ENCODE peak calls at places on chromosomes 3 and 15, in five cellular contexts. T is nephron progenitor cell; O is tibial artery; G is CD4-positive, alpha-beta T cell; I is posterior vena cava. M is an unnamed sample.

GRCh38 chr3:24305795-24306467 is 188.7 kb downstream of the THRB start:
- DNase-seq in T (peak), O (no peak), G (no peak), I (no peak), M (peak)

GRCh38 chr3:37202035-37202434 is 27.7 kb upstream of the LRRFIP2 start:
- DNase-seq in T (no peak), O (no peak), G (no peak), I (no peak), M (no peak)

GRCh38 chr15:93072011-93072410 is 17.0 kb downstream of the RGMA start:
- DNase-seq in T (no peak), O (no peak), G (no peak), I (no peak), M (no peak)

GRCh38 chr3:78873641-78874040 is 894.2 kb downstream of the ROBO1 start:
- DNase-seq in T (no peak), O (no peak), G (no peak), I (no peak), M (no peak)

GRCh38 chr15:36790891-36791290 is 211.5 kb downstream of the CDIN1 start:
- DNase-seq in T (no peak), O (no peak), G (no peak), I (no peak), M (no peak)

GRCh38 chr3:169662215-169663070 is 1.1 kb downstream of the MECOM start:
- DNase-seq in T (peak), O (peak), G (no peak), I (peak), M (peak)

GRCh38 chr15:60004846-60005351 is 788 bp downstream of the FOXB1 start:
- DNase-seq in T (peak), O (no peak), G (no peak), I (no peak), M (no peak)

GRCh38 chr3:174477491-174477890 is 381.6 kb upstream of the NAALADL2 start:
- DNase-seq in T (no peak), O (no peak), G (no peak), I (no peak), M (no peak)

GRCh38 chr3:138206196-138206595 is 19.1 kb downstream of the ARMC8 start:
- DNase-seq in T (no peak), O (no peak), G (no peak), I (no peak), M (no peak)

GRCh38 chr3:73623996-73624362 is 762 bp downstream of the PDZRN3 start:
- DNase-seq in T (peak), O (peak), G (no peak), I (peak), M (peak)

GRCh38 chr15:52124270-52124878 is 11.8 kb upstream of the BCL2L10 start:
- DNase-seq in T (no peak), O (no peak), G (no peak), I (no peak), M (no peak)

GRCh38 chr3:112635674-112636073 is 5.3 kb downstream of the CCDC80 start:
- DNase-seq in T (no peak), O (peak), G (no peak), I (no peak), M (no peak)

GRCh38 chr15:51077565-51078153 is 17.0 kb downstream of the TNFAIP8L3 start:
- DNase-seq in T (peak), O (peak), G (peak), I (peak), M (peak)

GRCh38 chr3:14143271-14143605 is 18.4 kb downstream of the TMEM43 start:
- DNase-seq in T (no peak), O (no peak), G (no peak), I (no peak), M (no peak)

GRCh38 chr3:38204599-38205471 is 39.5 kb downstream of the OXSR1 start:
- DNase-seq in T (no peak), O (no peak), G (no peak), I (no peak), M (no peak)

GRCh38 chr15:63189955-63190691 is 717 bp downstream of the RAB8B start:
- DNase-seq in T (no peak), O (no peak), G (no peak), I (no peak), M (no peak)

GRCh38 chr15:101491739-101492640 is 2.5 kb upstream of the PCSK6 start:
- DNase-seq in T (no peak), O (no peak), G (no peak), I (no peak), M (no peak)

GRCh38 chr3:106018929-106019328 is 150.1 kb upstream of the CBLB start:
- DNase-seq in T (no peak), O (no peak), G (no peak), I (no peak), M (no peak)

GRCh38 chr15:61057830-61058529 is 171.1 kb downstream of the RORA start:
- DNase-seq in T (no peak), O (no peak), G (no peak), I (no peak), M (no peak)

GRCh38 chr15:25372298-25372697 is 66.5 kb downstream of the UBE3A start:
- DNase-seq in T (no peak), O (no peak), G (no peak), I (no peak), M (no peak)

GRCh38 chr3:111906667-111907066 is 47.6 kb downstream of the PHLDB2 start:
- DNase-seq in T (no peak), O (no peak), G (no peak), I (no peak), M (no peak)

GRCh38 chr15:58070801-58071418 is 5.4 kb upstream of the ALDH1A2 start:
- DNase-seq in T (peak), O (peak), G (peak), I (peak), M (peak)

GRCh38 chr3:40120816-40121215 is 188.7 kb upstream of the EIF1B start:
- DNase-seq in T (peak), O (no peak), G (no peak), I (no peak), M (no peak)

GRCh38 chr3:44870375-44871061 is 3.9 kb upstream of the TGM4 start:
- DNase-seq in T (no peak), O (no peak), G (no peak), I (no peak), M (no peak)

GRCh38 chr15:40302288-40302886 is 5.3 kb downstream of the PLCB2 start:
- DNase-seq in T (no peak), O (no peak), G (no peak), I (peak), M (no peak)

GRCh38 chr15:39183177-39183881 is 397.6 kb upstream of the THBS1 start:
- DNase-seq in T (no peak), O (no peak), G (no peak), I (no peak), M (no peak)

GRCh38 chr3:33075996-33076395 is 20.9 kb downstream of the GLB1 start:
- DNase-seq in T (no peak), O (no peak), G (no peak), I (no peak), M (no peak)

GRCh38 chr3:143464850-143465249 is 345.3 kb downstream of the CHST2 start:
- DNase-seq in T (no peak), O (no peak), G (no peak), I (no peak), M (no peak)

GRCh38 chr3:40207796-40208195 is 101.7 kb upstream of the EIF1B start:
- DNase-seq in T (no peak), O (no peak), G (no peak), I (no peak), M (no peak)